ENCODE peak calls at places on chromosome 6, in four cellular contexts. N is right lobe of liver, E is fibroblast of lung, L is AG04450. W is an unnamed sample. For H3K27me3, the result is how much of the 10 kb centered on the place peaks cover.

GRCh38 chr6:21749754-21750153 is 156.2 kb downstream of the SOX4 start:
- DNase-seq in E (no peak), N (no peak), L (no peak), W (no peak)

GRCh38 chr6:84455630-84456029 is 228.2 kb upstream of the CEP162 start:
- DNase-seq in E (no peak), L (no peak), N (no peak), W (no peak)

GRCh38 chr6:123323419-123324329 is 313.1 kb downstream of the TRDN start:
- DNase-seq in L (no peak), E (peak), N (peak), W (peak)

GRCh38 chr6:157711060-157711459 is 112.0 kb upstream of the SNX9 start:
- DNase-seq in E (no peak), L (no peak), N (no peak), W (no peak)

GRCh38 chr6:166543603-166544293 is 42.7 kb downstream of the RAMACL start:
- DNase-seq in E (no peak), L (no peak), N (no peak), W (no peak)

GRCh38 chr6:139145661-139146060 is 10.8 kb downstream of the HECA start:
- DNase-seq in E (no peak), N (no peak), L (no peak), W (no peak)

GRCh38 chr6:52787917-52788316 is 15.7 kb downstream of the GSTA1 start:
- DNase-seq in L (no peak), N (no peak), E (no peak), W (peak)

GRCh38 chr6:31180500-31180899 is 10.0 kb upstream of the POU5F1 start:
- DNase-seq in E (peak), L (no peak), N (peak), W (no peak)

GRCh38 chr6:136723780-136724179 is 68.5 kb downstream of the MAP3K5 start:
- DNase-seq in N (no peak), E (peak), L (no peak), W (no peak)

GRCh38 chr6:130713144-130713543 is 114.1 kb upstream of the SMLR1 start:
- DNase-seq in N (no peak), E (no peak), L (no peak), W (peak)

GRCh38 chr6:105784179-105784578 is 302.0 kb upstream of the PRDM1 start:
- DNase-seq in E (no peak), L (no peak), N (no peak), W (no peak)

GRCh38 chr6:169097336-169098052 is 156.2 kb downstream of the THBS2 start:
- DNase-seq in L (peak), E (peak), N (no peak), W (peak)

GRCh38 chr6:166488081-166488685 is 98.3 kb downstream of the RAMACL start:
- DNase-seq in L (no peak), N (no peak), E (no peak), W (no peak)

GRCh38 chr6:35568967-35569606 is 56.4 kb upstream of the TULP1 start:
- DNase-seq in L (no peak), N (peak), E (no peak), W (peak)

GRCh38 chr6:15400572-15401004 is 154.7 kb downstream of the JARID2 start:
- DNase-seq in E (no peak), N (peak), L (no peak), W (peak)

GRCh38 chr6:35363293-35363750 is 21.0 kb downstream of the PPARD start:
- DNase-seq in L (no peak), N (no peak), E (peak), W (peak)

GRCh38 chr6:91376686-91377085 is 789.8 kb upstream of the MAP3K7 start:
- DNase-seq in L (no peak), N (no peak), E (peak), W (no peak)

GRCh38 chr6:72182337-72183246 is 296.2 kb downstream of the RIMS1 start:
- DNase-seq in N (peak), E (peak), L (no peak), W (peak)

GRCh38 chr6:26305097-26305841 is 59.7 kb upstream of the BTN3A2 start:
- DNase-seq in L (no peak), E (peak), N (no peak), W (peak)

GRCh38 chr6:79079425-79080130 is 1.5 kb upstream of the PHIP start:
- DNase-seq in N (no peak), E (peak), L (no peak), W (peak)

GRCh38 chr6:109595998-109596397 is 95.0 kb downstream of the AK9 start:
- DNase-seq in N (no peak), E (peak), L (no peak), W (peak)
- TF ChIP-seq CTCF in N (peak), E (peak), L (peak), W (peak)

DNA sequence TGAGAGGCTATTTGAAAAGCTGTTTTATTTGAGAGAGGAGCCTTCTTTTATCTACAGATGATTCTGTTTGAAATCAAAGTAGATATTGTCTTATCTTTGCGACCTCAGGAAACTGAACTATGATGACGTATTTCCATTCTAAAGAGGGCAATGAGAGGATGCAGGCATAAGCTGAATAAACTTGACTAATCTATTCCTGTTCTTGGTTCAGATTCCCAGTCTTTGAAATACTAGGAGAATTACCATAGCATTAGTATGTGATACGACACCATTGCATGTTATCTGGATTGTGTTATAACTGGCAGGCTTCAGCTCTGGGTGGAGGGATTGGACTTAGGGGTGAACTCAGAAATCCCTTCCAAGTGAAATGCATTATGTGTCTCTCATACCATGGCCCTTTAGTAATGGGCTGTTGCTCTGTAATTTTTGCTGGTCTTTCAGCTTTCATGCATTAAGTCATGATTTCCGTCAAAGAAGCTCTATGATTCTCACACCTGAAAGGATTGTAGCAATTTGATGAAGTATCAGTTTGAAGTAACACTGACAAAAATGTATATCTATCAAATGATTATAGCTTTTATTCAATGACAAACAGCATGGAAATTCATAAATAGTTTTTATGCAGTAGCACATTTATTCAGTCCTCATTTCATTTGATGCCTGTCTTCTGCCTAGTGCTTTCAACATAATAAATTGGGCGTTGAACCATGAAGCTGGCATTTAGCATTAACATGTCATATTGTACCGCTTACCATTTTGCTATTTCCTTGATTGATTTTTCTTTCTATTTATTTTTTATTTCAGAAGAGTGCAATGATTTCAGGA is 138.5 kb upstream of the SPACA1 start:
- DNase-seq in L (no peak), E (peak), N (no peak), W (no peak)
- H3K27me3 ChIP-seq in L (under half), E (under half), N (under half), W (under half)

GRCh38 chr6:50185006-50185405 is 135.3 kb upstream of the DEFB112 start:
- DNase-seq in L (no peak), E (no peak), N (no peak), W (peak)
- TF ChIP-seq CTCF in L (peak), E (no peak), N (peak), W (peak)

DNA sequence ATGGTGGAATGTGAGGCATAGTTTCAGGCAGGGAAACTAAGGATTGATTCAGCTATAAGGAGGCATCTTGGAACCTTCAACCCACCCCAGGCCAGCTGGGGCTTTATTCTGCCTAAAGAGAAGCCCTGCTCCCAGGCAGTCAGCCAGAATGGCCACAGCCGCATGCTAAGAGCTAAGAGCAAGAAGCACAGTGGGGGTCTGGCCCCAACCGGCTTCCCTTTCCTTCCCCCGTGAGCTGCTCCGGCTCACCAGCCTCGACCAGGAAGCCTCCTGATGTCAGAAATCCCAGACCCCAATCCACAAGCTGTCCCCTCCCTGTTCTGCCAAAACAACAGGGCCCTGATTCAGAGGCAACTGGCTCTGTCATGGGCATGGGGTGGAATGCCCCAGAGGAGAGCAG is 7.0 kb downstream of the GRM4 start:
- DNase-seq in E (no peak), N (no peak), L (no peak), W (no peak)
- H3K27me3 ChIP-seq in E (under half), N (under half), L (half or more), W (half or more)

GRCh38 chr6:44247338-44248302 is 719 bp downstream of the HSP90AB1 start:
- DNase-seq in E (peak), L (no peak), N (peak), W (peak)
- TF ChIP-seq CTCF in E (no peak), L (no peak), N (no peak), W (no peak)

GRCh38 chr6:40923860-40924259 is 115.2 kb downstream of the UNC5CL start:
- DNase-seq in E (no peak), N (no peak), L (no peak), W (no peak)
- H3K27me3 ChIP-seq in E (under half), N (under half), L (under half), W (under half)